ENCODE peak calls at places on chromosomes 16 and 17, in five cellular contexts. R, E, N, U and T are unnamed samples.

GRCh38 chr17:10261098-10261497 is 62.7 kb upstream of the GAS7 start:
- DNase-seq in R (no peak), E (no peak), U (no peak), N (no peak), T (no peak)

GRCh38 chr16:87837627-87838289 is 31.5 kb downstream of the SLC7A5 start:
- DNase-seq in E (no peak), U (no peak), N (no peak), R (no peak), T (no peak)

GRCh38 chr17:79046501-79047280 is 22.7 kb downstream of the C1QTNF1 start:
- DNase-seq in U (no peak), R (no peak), N (no peak), E (no peak), T (no peak)

GRCh38 chr17:21249911-21250703 is 3.1 kb downstream of the NATD1 start:
- DNase-seq in E (peak), R (no peak), U (no peak), N (no peak), T (no peak)

GRCh38 chr17:31525801-31526549 is 134.5 kb downstream of the RAB11FIP4 start:
- DNase-seq in N (no peak), R (no peak), E (no peak), U (no peak), T (no peak)

GRCh38 chr16:12143776-12144175 is 167.2 kb downstream of the SNX29 start:
- DNase-seq in E (no peak), N (no peak), R (no peak), U (no peak), T (no peak)

GRCh38 chr17:56159764-56160394 is 6.6 kb downstream of the ANKFN1 start:
- DNase-seq in N (no peak), E (no peak), U (no peak), R (no peak), T (no peak)

GRCh38 chr17:36691606-36692005 is 90.2 kb downstream of the MRM1 start:
- DNase-seq in N (no peak), E (no peak), R (no peak), U (peak), T (no peak)

GRCh38 chr16:53822936-53823529 is 119.1 kb downstream of the FTO start:
- DNase-seq in N (no peak), E (no peak), U (no peak), R (no peak), T (no peak)

GRCh38 chr17:44522883-44523671 is 19.9 kb upstream of the GPATCH8 start:
- DNase-seq in U (peak), E (peak), N (no peak), R (no peak), T (no peak)